ENCODE peak calls at places on chromosomes 12 and 14, in seven cellular contexts. U is left colon; Y is stromal cell of bone marrow; S is stimulated activated naive CD4-positive, alpha-beta T cell treated with Interleukin-2 at 50 U/mL for 16 hours; B is AG09309; M is immature natural killer cell; F is stimulated activated CD4-positive, alpha-beta T cell treated with anti-CD3 and anti-CD28 coated beads, Interleukin-4, amount 100 ng/mL, for 1 hour. Z is an unnamed sample.

GRCh38 chr12:76284816-76285750 is 63.1 kb downstream of the BBS10 start:
- DNase-seq in F (no peak), Y (no peak), S (no peak), M (no peak), B (no peak), U (no peak), Z (peak; percentile 27)

GRCh38 chr14:24351517-24351916 is 11.7 kb upstream of the RIPK3 start:
- DNase-seq in F (no peak), B (no peak), S (no peak), M (no peak), U (no peak), Y (peak; percentile 86), Z (no peak)

GRCh38 chr12:121888083-121888477 is 510 bp upstream of the PSMD9 start:
- DNase-seq in M (no peak), U (no peak), B (no peak), S (no peak), F (no peak), Y (no peak), Z (no peak)

GRCh38 chr14:95998656-95999055 is 40.5 kb upstream of the C14orf132 start:
- DNase-seq in U (no peak), F (no peak), B (peak; percentile 13), M (no peak), Y (peak; percentile 18), S (no peak), Z (no peak)

GRCh38 chr12:10618338-10618987 is 5.1 kb upstream of the MAGOHB start:
- DNase-seq in M (no peak), S (no peak), Y (peak; percentile 70), F (no peak), B (peak; percentile 58), U (no peak), Z (peak; percentile 23)

GRCh38 chr12:71440393-71441349 is 1.1 kb downstream of the LGR5 start:
- DNase-seq in Y (no peak), S (no peak), B (no peak), F (no peak), U (peak; percentile 31), M (no peak), Z (no peak)

GRCh38 chr12:49365542-49365941 is 1.7 kb upstream of the SPATS2 start:
- DNase-seq in M (no peak), S (no peak), U (no peak), B (no peak), Y (no peak), F (no peak), Z (no peak)

GRCh38 chr12:3000548-3001275 is 41.5 kb downstream of the TEAD4 start:
- DNase-seq in S (no peak), B (no peak), U (no peak), M (no peak), F (no peak), Y (no peak), Z (no peak)

GRCh38 chr12:108955225-108955835 is 65.5 kb downstream of the SVOP start:
- DNase-seq in M (no peak), B (no peak), S (no peak), F (no peak), Y (peak; percentile 7), U (no peak), Z (no peak)

GRCh38 chr12:116384629-116385485 is 107.4 kb upstream of the MED13L start:
- DNase-seq in B (no peak), Y (peak; percentile 68), S (no peak), F (no peak), M (no peak), U (no peak), Z (no peak)

GRCh38 chr14:99682809-99683618 is 1.1 kb upstream of the CYP46A1 start:
- DNase-seq in S (peak; percentile 81), U (peak; percentile 72), F (peak; percentile 87), M (peak; percentile 81), Y (peak; percentile 45), B (no peak), Z (peak; percentile 24)

GRCh38 chr14:29906256-29906885 is 21.3 kb downstream of the PRKD1 start:
- DNase-seq in Y (no peak), M (no peak), U (no peak), S (no peak), F (no peak), B (no peak), Z (no peak)

GRCh38 chr14:31283568-31284252 is 76.1 kb upstream of the HECTD1 start:
- DNase-seq in Y (peak; percentile 21), S (no peak), U (no peak), M (no peak), F (no peak), B (no peak), Z (no peak)

GRCh38 chr14:78445275-78445674 is 275.1 kb downstream of the NRXN3 start:
- DNase-seq in Y (no peak), B (no peak), F (no peak), M (no peak), S (no peak), U (no peak), Z (no peak)

GRCh38 chr14:73792476-73792875 is 59.2 kb upstream of the PTGR2 start:
- DNase-seq in M (no peak), B (no peak), Y (no peak), F (no peak), S (no peak), U (peak; percentile 24), Z (no peak)

Z was measured in AG09319.